ENCODE peak calls at places on chromosomes 4 and X, in four cellular contexts. H is WTC11, R is kidney epithelial cell, M is RPMI7951. F is an unnamed sample.
A peak's percentile ranks its signal among the peaks of the same experiment; 100 is the strongest.

GRCh38 chr4:76055421-76055820 is 19.1 kb upstream of the ART3 start:
- DNase-seq in M (no peak), R (no peak), H (no peak), F (no peak)

GRCh38 chr4:7929530-7929951 is 10.1 kb downstream of the AFAP1 start:
- DNase-seq in M (no peak), R (no peak), H (peak; percentile 35), F (no peak)

GRCh38 chrX:39728025-39728424 is 369.7 kb downstream of the BCOR start:
- DNase-seq in H (no peak), M (peak; percentile 58), R (no peak), F (no peak)

GRCh38 chr4:91222019-91222418 is 1081.7 kb upstream of the GRID2 start:
- DNase-seq in H (no peak), M (no peak), R (no peak), F (no peak)

GRCh38 chr4:156109943-156110925 is 156.6 kb upstream of the CTSO start:
- DNase-seq in M (peak; percentile 17), H (peak; percentile 53), R (no peak), F (peak; percentile 70)

GRCh38 chrX:32673193-32673592 is 538.2 kb downstream of the DMD start:
- DNase-seq in M (no peak), R (no peak), H (no peak), F (no peak)

GRCh38 chr4:11622961-11623725 is 194.4 kb upstream of the HS3ST1 start:
- DNase-seq in R (no peak), M (no peak), H (no peak), F (no peak)

GRCh38 chr4:142264961-142265360 is 581.1 kb downstream of the INPP4B start:
- DNase-seq in M (peak; percentile 8), H (no peak), R (no peak), F (no peak)

GRCh38 chr4:80180743-80181142 is 16.6 kb upstream of the PRDM8 start:
- DNase-seq in H (no peak), R (no peak), M (no peak), F (no peak)

GRCh38 chr4:2064276-2064991 is 5.3 kb downstream of the NAT8L start:
- DNase-seq in R (no peak), H (peak; percentile 16), M (no peak), F (no peak)

GRCh38 chr4:80989921-80990544 is 40.5 kb upstream of the BMP3 start:
- DNase-seq in M (peak; percentile 48), H (no peak), R (peak; percentile 18), F (peak; percentile 15)

GRCh38 chr4:186128842-186129241 is 24.3 kb downstream of the FAM149A start:
- DNase-seq in R (no peak), M (no peak), H (no peak), F (no peak)

GRCh38 chr4:184250795-184251679 is 33.4 kb upstream of the ENPP6 start:
- DNase-seq in H (no peak), M (peak; percentile 53), R (no peak), F (peak; percentile 33)

GRCh38 chr4:54986095-54986846 is 139.1 kb downstream of the KDR start:
- DNase-seq in H (peak; percentile 55), M (no peak), R (no peak), F (no peak)

GRCh38 chr4:48012819-48013218 is 3.7 kb downstream of the CNGA1 start:
- DNase-seq in R (no peak), H (no peak), M (no peak), F (no peak)

GRCh38 chrX:150364347-150365050 is 1.4 kb downstream of the MAMLD1 start:
- DNase-seq in R (no peak), H (peak; percentile 13), M (peak; percentile 26), F (peak; percentile 68)

GRCh38 chr4:15848191-15848842 is 70.2 kb downstream of the CD38 start:
- DNase-seq in M (no peak), R (no peak), H (no peak), F (no peak)

F was measured in WERI-Rb-1.